ENCODE peak calls at places on chromosomes 12 and 14, in five cellular contexts. N is EL, Z is D721Med, P is non-pigmented ciliary epithelial cell, E is H9. O is an unnamed sample.

GRCh38 chr12:109475121-109475520 is 2.0 kb downstream of the KCTD10 start:
- DNase-seq in E (no peak), P (no peak), Z (no peak), N (no peak), O (no peak)

GRCh38 chr12:29752121-29752520 is 31.6 kb downstream of the TMTC1 start:
- DNase-seq in N (no peak), Z (no peak), E (no peak), P (no peak), O (no peak)

GRCh38 chr14:93543766-93544165 is 113.0 kb downstream of the UNC79 start:
- DNase-seq in P (peak; percentile 3), Z (no peak), E (no peak), N (peak; percentile 8), O (peak; percentile 13)

GRCh38 chr14:99389171-99389826 is 91.4 kb downstream of the SETD3 start:
- DNase-seq in Z (peak; percentile 71), E (peak; percentile 80), N (peak; percentile 55), P (no peak), O (peak; percentile 89)

GRCh38 chr12:53205747-53206146 is 1.3 kb downstream of the ITGB7 start:
- DNase-seq in E (peak; percentile 30), P (peak; percentile 68), Z (no peak), N (peak; percentile 86), O (no peak)

GRCh38 chr14:96080571-96080970 is 41.4 kb downstream of the C14orf132 start:
- DNase-seq in E (no peak), P (no peak), N (no peak), Z (no peak), O (no peak)

GRCh38 chr12:110279976-110280783 is 867 bp upstream of the ATP2A2 start:
- DNase-seq in P (no peak), Z (no peak), N (no peak), E (peak; percentile 65), O (peak; percentile 61)

GRCh38 chr12:57342207-57342691 is 88.6 kb downstream of the R3HDM2 start:
- DNase-seq in E (peak; percentile 65), Z (no peak), N (no peak), P (no peak), O (peak; percentile 58)

GRCh38 chr12:114265036-114265435 is 140.9 kb downstream of the TBX5 start:
- DNase-seq in N (no peak), P (no peak), E (no peak), Z (no peak), O (no peak)

GRCh38 chr12:53193953-53194716 is 12.9 kb downstream of the ITGB7 start:
- DNase-seq in Z (no peak), E (no peak), P (no peak), N (no peak), O (no peak)

GRCh38 chr14:96627811-96628775 is 125.9 kb downstream of the PAPOLA start:
- DNase-seq in N (no peak), P (no peak), Z (no peak), E (peak; percentile 17), O (no peak)

GRCh38 chr14:75469606-75470237 is 41.9 kb downstream of the JDP2 start:
- DNase-seq in E (no peak), Z (no peak), N (no peak), P (no peak), O (no peak)

GRCh38 chr12:130161261-130162231 is 718 bp upstream of the FZD10 start:
- DNase-seq in E (peak; percentile 89), N (no peak), Z (no peak), P (no peak), O (peak; percentile 73)

GRCh38 chr12:52004042-52004648 is 2.6 kb upstream of the TAMALIN start:
- DNase-seq in P (no peak), N (peak; percentile 58), E (peak; percentile 83), Z (no peak), O (peak; percentile 75)

GRCh38 chr12:93894391-93895095 is 217.4 kb downstream of the CRADD start:
- DNase-seq in E (no peak), Z (no peak), N (no peak), P (no peak), O (no peak)

GRCh38 chr12:128753438-128753837 is 70.3 kb downstream of the SLC15A4 start:
- DNase-seq in N (no peak), E (no peak), Z (no peak), P (no peak), O (no peak)

GRCh38 chr12:45660330-45660729 is 69.2 kb upstream of the ARID2 start:
- DNase-seq in Z (no peak), N (peak; percentile 86), E (no peak), P (no peak), O (peak; percentile 39)

GRCh38 chr14:91376547-91377477 is 40.8 kb downstream of the CCDC88C start:
- DNase-seq in N (no peak), Z (no peak), P (no peak), E (no peak), O (no peak)

GRCh38 chr12:6423267-6424007 is 21.3 kb upstream of the CD27 start:
- DNase-seq in P (peak; percentile 67), E (peak; percentile 91), N (peak; percentile 90), Z (peak; percentile 70), O (peak; percentile 92)

GRCh38 chr14:92900660-92901059 is 22.3 kb upstream of the CHGA start:
- DNase-seq in Z (no peak), E (no peak), P (no peak), N (no peak), O (no peak)

GRCh38 chr12:70576341-70577282 is 60.6 kb downstream of the PTPRB start:
- DNase-seq in P (peak; percentile 67), Z (no peak), N (peak; percentile 77), E (no peak), O (peak; percentile 77)

GRCh38 chr12:38204831-38205230 is 111.7 kb upstream of the ALG10B start:
- DNase-seq in E (no peak), N (no peak), Z (no peak), P (no peak), O (no peak)

GRCh38 chr12:32811686-32812392 is 56.1 kb upstream of the YARS2 start:
- DNase-seq in Z (no peak), E (no peak), N (no peak), P (no peak), O (no peak)

GRCh38 chr14:44846232-44846824 is 115.4 kb downstream of the KLHL28 start:
- DNase-seq in P (no peak), Z (no peak), N (peak; percentile 51), E (no peak), O (peak; percentile 52)

GRCh38 chr14:94617988-94618822 is 6.0 kb downstream of the SERPINA3 start:
- DNase-seq in Z (no peak), P (no peak), N (no peak), E (no peak), O (no peak)

GRCh38 chr12:57452181-57452936 is 2.7 kb upstream of the INHBE start:
- DNase-seq in E (no peak), N (peak; percentile 90), P (peak; percentile 65), Z (no peak), O (no peak)

GRCh38 chr14:50758945-50759344 is 72.0 kb downstream of the NIN start:
- DNase-seq in Z (no peak), N (no peak), P (no peak), E (no peak), O (no peak)

GRCh38 chr14:66476964-66477363 is 9.2 kb upstream of the CCDC196 start:
- DNase-seq in Z (no peak), E (no peak), N (peak; percentile 62), P (peak; percentile 11), O (no peak)

GRCh38 chr12:132452596-132453350 is 37.2 kb upstream of the FBRSL1 start:
- DNase-seq in E (no peak), Z (no peak), N (no peak), P (no peak), O (no peak)

GRCh38 chr12:13164271-13164670 is 32.3 kb upstream of the EMP1 start:
- DNase-seq in N (no peak), P (no peak), E (no peak), Z (no peak), O (no peak)

GRCh38 chr12:4412056-4412455 is 32.5 kb upstream of the FGF23 start:
- DNase-seq in P (no peak), Z (no peak), N (no peak), E (no peak), O (no peak)